ENCODE peak calls at places on chromosomes 11 and 22, in seven cellular contexts. K is fibroblast of lung, J is neural crest cell, L is uterus, G is endothelial cell, H is HFF-Myc, C is dorsolateral prefrontal cortex. W is an unnamed sample.

GRCh38 chr11:21866781-21867180 is 326.1 kb upstream of the ANO5 start:
- DNase-seq in G (no peak), J (no peak), K (no peak), L (no peak), H (no peak), C (no peak), W (no peak)

GRCh38 chr11:131409307-131409706 is 38.9 kb downstream of the NTM start:
- DNase-seq in K (no peak), C (no peak), H (no peak), L (no peak), G (no peak), J (no peak), W (no peak)

GRCh38 chr11:17864478-17864941 is 129.9 kb downstream of the KCNC1 start:
- DNase-seq in J (no peak), C (no peak), L (no peak), G (peak), H (no peak), K (no peak), W (no peak)

GRCh38 chr11:47111318-47111804 is 65.3 kb downstream of the ARFGAP2 start:
- DNase-seq in L (no peak), K (no peak), G (no peak), H (no peak), C (no peak), J (no peak), W (peak)

GRCh38 chr11:65571420-65571819 is 918 bp upstream of the FAM89B start:
- DNase-seq in C (no peak), J (no peak), H (no peak), L (no peak), K (no peak), G (no peak), W (no peak)

GRCh38 chr11:106495046-106495445 is 417.6 kb downstream of the AASDHPPT start:
- DNase-seq in K (peak), C (no peak), J (no peak), H (no peak), L (no peak), G (no peak), W (no peak)

GRCh38 chr22:18000441-18001039 is 23.8 kb downstream of the MICAL3 start:
- DNase-seq in G (peak), L (peak), C (no peak), K (no peak), J (peak), H (no peak), W (no peak)

GRCh38 chr11:129374993-129375721 is 491 bp upstream of the BARX2 start:
- DNase-seq in G (peak), J (no peak), C (no peak), H (no peak), L (no peak), K (peak), W (peak)

GRCh38 chr11:47886096-47886495 is 37.9 kb upstream of the NUP160 start:
- DNase-seq in J (no peak), H (no peak), L (no peak), K (peak), C (no peak), G (no peak), W (no peak)

GRCh38 chr22:44402196-44403111 is 89.7 kb upstream of the SHISAL1 start:
- DNase-seq in G (no peak), J (no peak), H (no peak), K (no peak), C (peak), L (no peak), W (no peak)

GRCh38 chr22:29109853-29110252 is 37.0 kb downstream of the KREMEN1 start:
- DNase-seq in H (no peak), K (peak), C (no peak), J (no peak), L (no peak), G (no peak), W (no peak)

GRCh38 chr11:128776434-128777284 is 82.8 kb downstream of the FLI1 start:
- DNase-seq in C (no peak), K (peak), G (peak), J (peak), H (no peak), L (peak), W (peak)

GRCh38 chr11:48880021-48880441 is 103.7 kb downstream of the TRIM51G start:
- DNase-seq in J (no peak), K (no peak), H (no peak), G (no peak), C (peak), L (peak), W (no peak)

GRCh38 chr22:38951734-38952133 is 5.7 kb upstream of the APOBEC3A start:
- DNase-seq in H (no peak), G (no peak), J (no peak), K (no peak), L (no peak), C (no peak), W (no peak)

GRCh38 chr11:65003282-65003681 is 6.5 kb upstream of the BATF2 start:
- DNase-seq in H (no peak), L (no peak), C (no peak), K (peak), J (no peak), G (no peak), W (no peak)

GRCh38 chr11:57072640-57073039 is 83.9 kb downstream of the OR5AK2 start:
- DNase-seq in G (no peak), L (no peak), C (no peak), H (peak), K (peak), J (no peak), W (no peak)

GRCh38 chr11:1177771-1178090 is 20.0 kb downstream of the MUC5AC start:
- DNase-seq in J (no peak), C (no peak), L (no peak), G (no peak), K (no peak), H (no peak), W (no peak)

GRCh38 chr11:91396243-91397133 is 828.1 kb upstream of the FAT3 start:
- DNase-seq in L (no peak), J (no peak), K (peak), C (no peak), H (no peak), G (no peak), W (no peak)

GRCh38 chr11:91394718-91395414 is 829.8 kb upstream of the FAT3 start:
- DNase-seq in C (no peak), J (no peak), L (no peak), G (no peak), H (no peak), K (no peak), W (no peak)

GRCh38 chr11:91397134-91397468 is 827.5 kb upstream of the FAT3 start:
- DNase-seq in C (no peak), H (no peak), K (no peak), J (no peak), G (no peak), L (no peak), W (no peak)

DNA sequence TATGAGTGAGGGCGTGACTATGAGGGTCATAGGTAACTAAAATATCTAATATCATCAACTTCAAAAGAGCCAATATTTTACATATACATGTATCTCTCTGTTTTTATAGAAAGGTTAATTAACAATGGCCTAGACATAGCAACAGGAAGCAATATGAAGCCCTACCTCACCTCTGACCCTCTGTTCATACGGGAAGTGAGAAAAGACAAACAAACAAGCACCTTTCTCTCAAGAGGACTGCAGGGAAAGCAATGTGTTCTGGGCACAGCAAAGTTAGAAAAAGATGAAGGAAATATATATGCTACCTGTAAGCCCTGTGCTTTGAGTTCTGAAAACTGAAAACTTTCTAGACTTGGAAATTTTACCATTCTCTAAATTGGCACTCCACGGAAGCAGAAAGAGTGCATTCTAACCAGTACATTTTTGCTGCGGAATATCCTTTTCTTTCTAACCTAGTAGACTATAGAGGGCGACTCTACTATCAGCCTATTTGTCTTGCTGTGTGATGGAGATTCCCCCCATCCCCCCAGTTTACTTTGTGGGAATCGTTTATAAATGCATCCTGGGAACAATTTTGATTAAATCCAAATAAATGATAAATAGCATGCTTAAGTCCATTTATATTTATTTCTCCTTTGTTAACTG is 830.4 kb upstream of the FAT3 start:
- DNase-seq in L (no peak), J (no peak), K (no peak), H (no peak), G (no peak), C (no peak), W (no peak)
- TF ChIP-seq CTCF in L (no peak), J (no peak), K (no peak), H (no peak), G (no peak), C (no peak), W (no peak)

GRCh38 chr22:20438678-20439492 is 1.3 kb upstream of the SCARF2 start:
- DNase-seq in C (peak), J (no peak), H (no peak), L (no peak), G (no peak), K (no peak), W (peak)
- TF ChIP-seq CTCF in C (no peak), J (no peak), H (peak), L (peak), G (no peak), K (peak), W (no peak)

DNA sequence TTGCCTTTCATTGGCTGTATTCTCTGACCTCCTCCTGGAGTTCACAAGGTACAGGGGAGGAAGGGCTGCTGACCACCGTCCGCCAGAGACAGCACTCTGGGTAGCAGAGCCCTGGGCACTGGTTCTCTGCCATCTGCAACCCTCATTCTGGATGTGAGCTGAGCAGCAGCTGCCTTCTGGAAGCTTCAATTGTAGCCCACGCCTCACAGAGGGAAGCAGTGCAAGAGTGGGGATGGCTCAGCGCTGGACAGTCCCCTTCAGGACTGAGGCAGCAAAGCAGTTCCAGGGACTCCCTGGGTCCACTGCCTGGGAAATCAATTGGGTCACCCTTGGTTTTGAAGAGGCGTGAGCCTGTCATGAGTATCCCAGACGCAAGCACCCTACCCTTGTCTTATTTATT is 346.2 kb downstream of the CADM1 start:
- DNase-seq in J (no peak), H (no peak), C (no peak), L (no peak), K (no peak), G (no peak), W (no peak)
- TF ChIP-seq CTCF in J (no peak), H (no peak), C (no peak), L (no peak), K (no peak), G (no peak), W (no peak)

DNA sequence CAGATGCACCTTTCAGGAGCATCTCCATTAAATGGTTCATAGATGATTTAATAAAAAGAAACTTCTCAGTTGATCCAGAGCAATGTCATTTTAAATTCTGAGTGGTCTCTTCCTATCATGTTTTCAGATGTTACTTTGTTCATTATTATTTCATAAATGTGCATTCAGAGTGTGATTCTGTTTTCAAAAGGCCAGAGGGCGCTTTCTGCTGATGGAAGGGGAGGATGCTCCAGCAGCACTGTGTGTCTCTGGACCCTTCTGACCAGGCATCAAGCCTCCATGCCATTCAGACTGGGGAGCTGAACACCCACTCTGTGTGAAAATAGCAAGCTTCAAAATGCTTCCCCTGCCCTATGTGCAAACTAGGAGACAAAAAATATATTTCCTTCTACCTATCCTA is 23.9 kb upstream of the CRTAM start:
- DNase-seq in G (no peak), L (no peak), C (no peak), J (no peak), K (no peak), H (no peak), W (peak)
- TF ChIP-seq CTCF in G (no peak), L (no peak), C (no peak), J (peak), K (no peak), H (no peak), W (no peak)

DNA sequence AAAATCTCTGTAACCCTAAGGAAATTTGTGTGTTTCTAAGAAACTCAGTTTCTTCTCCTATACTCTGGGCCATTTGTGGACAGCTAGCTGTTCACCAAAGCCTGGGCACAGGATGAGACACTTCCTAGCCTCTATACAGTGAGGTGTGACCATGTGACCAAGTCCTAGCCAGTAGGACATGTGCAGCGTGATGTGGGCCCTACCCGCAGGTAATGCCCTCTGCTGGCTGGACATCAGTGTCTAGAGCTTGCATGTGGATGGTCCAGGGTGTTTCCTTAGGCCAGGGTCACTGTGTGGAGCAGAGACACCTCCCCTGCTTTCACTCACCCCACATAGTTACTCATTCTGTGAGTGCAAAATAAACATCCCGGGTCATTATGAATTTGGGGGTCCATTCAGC is 100.5 kb downstream of the LARGE1 start:
- DNase-seq in K (no peak), G (no peak), H (no peak), J (no peak), C (no peak), L (no peak), W (no peak)
- TF ChIP-seq CTCF in K (no peak), G (no peak), H (no peak), J (no peak), C (no peak), L (no peak), W (no peak)

DNA sequence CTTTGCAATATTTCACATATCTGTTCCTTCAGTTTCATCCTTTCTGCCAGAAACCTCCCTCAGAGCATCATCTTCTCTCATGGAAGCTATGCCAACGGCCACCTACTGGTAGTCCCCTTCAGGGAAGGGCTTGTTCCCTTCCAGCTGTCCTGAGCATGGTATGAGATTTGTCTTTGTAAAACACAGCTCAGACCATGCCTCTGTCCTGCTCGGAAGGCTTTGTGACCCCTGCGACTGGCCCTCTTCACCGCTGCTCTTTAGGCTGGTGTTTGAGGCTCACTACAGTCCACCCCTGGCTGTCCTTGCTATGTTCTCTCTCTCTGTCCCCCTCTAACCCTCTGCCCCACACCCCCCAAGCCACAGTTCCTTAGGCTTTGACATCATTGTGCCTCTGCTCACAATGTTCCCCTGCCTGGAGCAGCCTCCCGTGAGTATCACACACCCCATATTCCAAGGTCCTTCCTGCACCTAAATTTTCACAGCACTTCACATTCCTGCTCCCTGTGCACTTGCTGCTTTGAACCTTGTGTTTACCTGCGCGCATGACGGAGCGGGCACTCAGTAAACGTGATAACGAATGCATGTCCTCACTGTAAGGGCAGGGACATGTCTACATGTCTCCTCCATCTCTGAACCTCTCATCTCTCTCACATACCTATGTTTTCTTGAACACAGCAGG is 24.0 kb upstream of the ACER3 start:
- DNase-seq in G (no peak), H (no peak), L (no peak), J (no peak), K (no peak), C (no peak), W (no peak)
- TF ChIP-seq CTCF in G (no peak), H (peak), L (no peak), J (no peak), K (peak), C (peak), W (no peak)

DNA sequence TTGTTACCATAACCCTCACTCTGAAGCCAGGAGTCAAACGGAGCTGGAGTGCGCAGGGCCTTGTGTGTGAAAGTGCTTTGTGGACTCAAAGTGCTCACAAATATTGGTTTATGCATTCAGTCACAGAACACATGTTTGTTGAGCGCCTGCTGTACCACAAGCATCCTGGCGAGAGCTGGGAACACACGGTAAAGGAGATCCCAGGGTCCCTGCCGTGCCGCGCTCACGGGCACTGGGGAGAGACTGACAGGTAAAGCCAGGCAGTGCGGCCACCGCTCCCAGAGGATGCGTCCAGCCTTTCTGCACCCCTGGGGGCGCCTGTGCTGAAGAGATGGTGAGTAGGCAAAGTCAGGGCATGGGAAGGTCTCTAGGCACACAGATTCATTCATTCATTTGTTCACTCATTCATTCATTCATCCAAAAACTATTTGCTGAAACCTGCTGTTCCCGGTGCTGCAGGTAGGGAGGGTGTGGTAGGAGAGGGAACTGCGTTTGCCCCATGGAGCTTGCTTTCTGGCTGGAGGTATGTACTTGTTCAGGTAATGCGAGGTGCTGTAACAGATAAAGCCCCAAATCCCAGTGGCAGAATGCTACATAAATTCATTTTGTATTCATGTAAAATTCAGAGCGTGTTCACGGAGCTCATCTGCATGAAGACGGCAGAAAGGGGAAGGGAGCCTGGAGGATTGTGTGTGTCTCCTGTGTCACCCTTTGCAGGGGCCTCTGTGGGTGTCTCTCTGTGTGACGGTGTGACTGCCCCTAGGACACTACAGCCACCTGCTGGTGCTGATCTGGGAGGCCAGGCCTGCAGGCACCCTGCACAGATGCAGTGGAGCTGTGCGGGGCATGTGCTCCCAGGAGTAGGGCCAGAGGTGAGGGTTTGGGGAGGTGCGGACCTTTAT is 167.0 kb upstream of the B3GAT1 start:
- DNase-seq in J (no peak), K (no peak), G (peak), H (no peak), C (no peak), L (no peak), W (no peak)
- TF ChIP-seq CTCF in J (peak), K (no peak), G (no peak), H (no peak), C (no peak), L (no peak), W (no peak)

GRCh38 chr11:73360743-73361369 is 15.3 kb upstream of the RELT start:
- DNase-seq in C (no peak), J (no peak), L (no peak), H (no peak), G (no peak), K (no peak), W (no peak)

GRCh38 chr11:73359930-73360742 is 16.1 kb upstream of the RELT start:
- DNase-seq in H (peak), C (no peak), G (peak), K (peak), L (no peak), J (peak), W (no peak)

GRCh38 chr11:73359341-73359740 is 16.9 kb upstream of the RELT start:
- DNase-seq in J (no peak), G (no peak), K (no peak), L (peak), C (no peak), H (no peak), W (no peak)

GRCh38 chr11:73363147-73363546 is 13.1 kb upstream of the RELT start:
- DNase-seq in K (no peak), H (no peak), G (no peak), C (no peak), L (no peak), J (no peak), W (no peak)

GRCh38 chr11:73361953-73362776 is 14.0 kb upstream of the RELT start:
- DNase-seq in C (no peak), K (no peak), H (no peak), L (no peak), G (peak), J (no peak), W (no peak)
- TF ChIP-seq CTCF in C (no peak), K (no peak), H (no peak), L (no peak), G (no peak), J (peak), W (no peak)

GRCh38 chr11:133618500-133618899 is 86.2 kb upstream of the OPCML start:
- DNase-seq in J (no peak), G (no peak), H (no peak), K (no peak), C (no peak), L (no peak), W (no peak)

GRCh38 chr11:133619397-133619796 is 87.1 kb upstream of the OPCML start:
- DNase-seq in H (no peak), J (no peak), C (no peak), G (no peak), L (no peak), K (no peak), W (no peak)

DNA sequence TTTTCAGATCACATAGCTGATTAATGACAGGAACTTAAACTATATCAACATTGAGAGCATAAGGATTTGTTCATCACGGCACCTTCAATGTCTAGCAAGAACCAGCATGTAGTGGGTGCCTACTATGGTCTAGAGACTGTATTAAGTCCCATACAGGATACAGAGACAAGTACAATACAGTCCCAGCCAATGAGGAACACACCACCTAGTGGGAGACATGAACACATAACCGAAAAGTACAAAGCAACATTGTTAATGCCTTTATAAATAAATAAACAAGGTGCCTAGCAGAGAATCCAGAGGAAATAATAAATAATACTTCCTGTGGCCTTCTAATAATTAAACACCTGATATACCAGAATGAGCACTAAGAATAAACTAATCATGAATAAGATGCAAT is 87.7 kb upstream of the OPCML start:
- DNase-seq in C (no peak), H (no peak), G (no peak), J (no peak), K (no peak), L (no peak), W (peak)
- TF ChIP-seq CTCF in C (peak), H (no peak), G (peak), J (peak), K (no peak), L (no peak), W (no peak)

GRCh38 chr22:30575011-30575671 is 676 bp upstream of the GAL3ST1 start:
- DNase-seq in C (peak), L (peak), G (no peak), K (peak), H (no peak), J (no peak), W (no peak)
- TF ChIP-seq CTCF in C (no peak), L (no peak), G (no peak), K (no peak), H (peak), J (peak), W (no peak)

W was measured in GM20000.